ENCODE peak calls at places on chromosome 1, in seven cellular contexts. One of them, this sample, is unnamed.

GRCh38 chr1:227215863-227216510 is 102.3 kb downstream of the CDC42BPA start:
- DNase-seq in mesothelial cell of epicardium: no peak
- DNase-seq in GM10248: no peak
- DNase-seq in HFFc6: no peak
- DNase-seq in dorsolateral prefrontal cortex: no peak
- DNase-seq in fibroblast of lung: peak; percentile 59
- DNase-seq in BE2C: no peak
- DNase-seq in this sample: no peak

GRCh38 chr1:119732465-119733168 is 20.9 kb downstream of the PHGDH start:
- DNase-seq in fibroblast of lung: peak; percentile 15
- DNase-seq in GM10248: no peak
- DNase-seq in mesothelial cell of epicardium: no peak
- DNase-seq in dorsolateral prefrontal cortex: peak; percentile 58
- DNase-seq in BE2C: no peak
- DNase-seq in HFFc6: no peak
- DNase-seq in this sample: no peak

GRCh38 chr1:114472408-114472807 is 38.6 kb downstream of the TRIM33 start:
- DNase-seq in HFFc6: no peak
- DNase-seq in BE2C: no peak
- DNase-seq in fibroblast of lung: no peak
- DNase-seq in GM10248: no peak
- DNase-seq in mesothelial cell of epicardium: no peak
- DNase-seq in dorsolateral prefrontal cortex: no peak
- DNase-seq in this sample: no peak

GRCh38 chr1:233689017-233689747 is 75.3 kb downstream of the KCNK1 start:
- DNase-seq in mesothelial cell of epicardium: no peak
- DNase-seq in fibroblast of lung: no peak
- DNase-seq in GM10248: no peak
- DNase-seq in BE2C: no peak
- DNase-seq in HFFc6: no peak
- DNase-seq in dorsolateral prefrontal cortex: no peak
- DNase-seq in this sample: no peak

GRCh38 chr1:205375816-205376545 is 19.3 kb upstream of the KLHDC8A start:
- DNase-seq in BE2C: peak; percentile 52
- DNase-seq in mesothelial cell of epicardium: no peak
- DNase-seq in GM10248: no peak
- DNase-seq in fibroblast of lung: peak; percentile 66
- DNase-seq in HFFc6: peak; percentile 62
- DNase-seq in dorsolateral prefrontal cortex: no peak
- DNase-seq in this sample: no peak

GRCh38 chr1:174913225-174913903 is 86.4 kb upstream of the CACYBP start:
- DNase-seq in HFFc6: no peak
- DNase-seq in fibroblast of lung: no peak
- DNase-seq in dorsolateral prefrontal cortex: no peak
- DNase-seq in mesothelial cell of epicardium: no peak
- DNase-seq in GM10248: no peak
- DNase-seq in BE2C: no peak
- DNase-seq in this sample: no peak

GRCh38 chr1:154943649-154944421 is 7.3 kb upstream of the PMVK start:
- DNase-seq in GM10248: peak; percentile 66
- DNase-seq in HFFc6: no peak
- DNase-seq in fibroblast of lung: no peak
- DNase-seq in dorsolateral prefrontal cortex: no peak
- DNase-seq in BE2C: peak; percentile 66
- DNase-seq in mesothelial cell of epicardium: no peak
- DNase-seq in this sample: no peak

GRCh38 chr1:68141079-68141800 is 90.8 kb upstream of the DIRAS3 start:
- DNase-seq in fibroblast of lung: peak; percentile 88
- DNase-seq in mesothelial cell of epicardium: no peak
- DNase-seq in dorsolateral prefrontal cortex: no peak
- DNase-seq in HFFc6: no peak
- DNase-seq in GM10248: no peak
- DNase-seq in BE2C: no peak
- DNase-seq in this sample: no peak

GRCh38 chr1:244437108-244437507 is 14.6 kb downstream of the ADSS2 start:
- DNase-seq in fibroblast of lung: peak; percentile 60
- DNase-seq in mesothelial cell of epicardium: no peak
- DNase-seq in HFFc6: no peak
- DNase-seq in BE2C: no peak
- DNase-seq in dorsolateral prefrontal cortex: no peak
- DNase-seq in GM10248: no peak
- DNase-seq in this sample: no peak

GRCh38 chr1:69191280-69191679 is 376.4 kb upstream of the LRRC7 start:
- DNase-seq in BE2C: no peak
- DNase-seq in mesothelial cell of epicardium: no peak
- DNase-seq in fibroblast of lung: peak; percentile 39
- DNase-seq in GM10248: no peak
- DNase-seq in dorsolateral prefrontal cortex: no peak
- DNase-seq in HFFc6: no peak
- DNase-seq in this sample: no peak

GRCh38 chr1:14413809-14414208 is 184.7 kb upstream of the KAZN start:
- DNase-seq in dorsolateral prefrontal cortex: no peak
- DNase-seq in BE2C: no peak
- DNase-seq in mesothelial cell of epicardium: no peak
- DNase-seq in HFFc6: no peak
- DNase-seq in GM10248: no peak
- DNase-seq in fibroblast of lung: peak; percentile 81
- DNase-seq in this sample: no peak

GRCh38 chr1:71276466-71276865 is 195.6 kb upstream of the ZRANB2 start:
- DNase-seq in GM10248: no peak
- DNase-seq in mesothelial cell of epicardium: no peak
- DNase-seq in BE2C: no peak
- DNase-seq in dorsolateral prefrontal cortex: no peak
- DNase-seq in HFFc6: no peak
- DNase-seq in fibroblast of lung: no peak
- DNase-seq in this sample: no peak

GRCh38 chr1:55334140-55334539 is 119.0 kb upstream of the USP24 start:
- DNase-seq in dorsolateral prefrontal cortex: no peak
- DNase-seq in HFFc6: no peak
- DNase-seq in BE2C: no peak
- DNase-seq in fibroblast of lung: peak; percentile 20
- DNase-seq in mesothelial cell of epicardium: no peak
- DNase-seq in GM10248: no peak
- DNase-seq in this sample: no peak

GRCh38 chr1:55339681-55340080 is 124.5 kb upstream of the USP24 start:
- DNase-seq in dorsolateral prefrontal cortex: no peak
- DNase-seq in fibroblast of lung: no peak
- DNase-seq in mesothelial cell of epicardium: no peak
- DNase-seq in GM10248: no peak
- DNase-seq in BE2C: no peak
- DNase-seq in HFFc6: no peak
- DNase-seq in this sample: no peak

GRCh38 chr1:55334797-55335196 is 119.6 kb upstream of the USP24 start:
- DNase-seq in BE2C: no peak
- DNase-seq in mesothelial cell of epicardium: no peak
- DNase-seq in HFFc6: no peak
- DNase-seq in dorsolateral prefrontal cortex: no peak
- DNase-seq in GM10248: no peak
- DNase-seq in fibroblast of lung: no peak
- DNase-seq in this sample: no peak

GRCh38 chr1:55338448-55338820 is 123.3 kb upstream of the USP24 start:
- DNase-seq in fibroblast of lung: no peak
- DNase-seq in dorsolateral prefrontal cortex: no peak
- DNase-seq in HFFc6: no peak
- DNase-seq in mesothelial cell of epicardium: no peak
- DNase-seq in GM10248: no peak
- DNase-seq in BE2C: no peak
- DNase-seq in this sample: no peak

GRCh38 chr1:55337801-55338447 is 122.8 kb upstream of the USP24 start:
- DNase-seq in BE2C: peak; percentile 14
- DNase-seq in HFFc6: peak; percentile 73
- DNase-seq in mesothelial cell of epicardium: no peak
- DNase-seq in dorsolateral prefrontal cortex: no peak
- DNase-seq in fibroblast of lung: peak; percentile 58
- DNase-seq in GM10248: peak; percentile 63
- DNase-seq in this sample: no peak
- TF ChIP-seq CTCF in BE2C: peak; percentile 46
- TF ChIP-seq CTCF in HFFc6: peak; percentile 83
- TF ChIP-seq CTCF in mesothelial cell of epicardium: no peak
- TF ChIP-seq CTCF in dorsolateral prefrontal cortex: peak; percentile 21
- TF ChIP-seq CTCF in fibroblast of lung: peak; percentile 67
- TF ChIP-seq CTCF in GM10248: peak; percentile 27
- TF ChIP-seq CTCF in this sample: peak; percentile 51

DNA sequence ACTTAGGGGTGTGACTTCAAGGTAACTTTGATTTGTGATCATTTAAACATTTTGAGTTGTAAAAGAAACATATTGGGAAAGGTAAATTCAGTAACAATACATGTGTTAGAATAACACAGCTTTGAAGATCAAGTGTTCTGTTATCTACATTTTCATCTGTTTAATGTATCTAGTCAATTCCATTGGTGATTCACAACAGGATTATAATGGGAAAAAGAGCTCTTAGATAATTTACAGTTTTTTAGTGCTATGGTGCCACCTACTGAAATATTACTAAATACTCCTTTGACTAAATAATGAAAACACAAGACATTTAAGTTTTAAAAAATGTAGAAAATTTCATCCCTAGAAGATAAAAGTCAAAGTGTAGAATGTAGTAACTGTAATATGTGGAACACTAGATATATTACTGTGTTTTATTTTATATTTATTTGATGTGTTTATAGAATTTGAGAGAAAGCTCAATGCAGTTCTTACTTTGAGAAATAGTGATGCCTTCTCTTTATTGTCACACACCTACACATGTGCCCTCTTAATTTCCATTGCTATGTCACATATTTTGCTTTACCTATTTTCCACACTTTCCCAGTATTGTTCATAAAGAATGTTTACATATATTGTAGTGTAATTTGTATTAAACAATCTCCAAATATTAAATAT is 47.4 kb downstream of the PTPRC start:
- DNase-seq in HFFc6: peak; percentile 65
- DNase-seq in mesothelial cell of epicardium: no peak
- DNase-seq in fibroblast of lung: peak; percentile 52
- DNase-seq in GM10248: no peak
- DNase-seq in BE2C: no peak
- DNase-seq in dorsolateral prefrontal cortex: no peak
- DNase-seq in this sample: no peak
- TF ChIP-seq CTCF in HFFc6: peak; percentile 81
- TF ChIP-seq CTCF in mesothelial cell of epicardium: peak; percentile 27
- TF ChIP-seq CTCF in fibroblast of lung: peak; percentile 12
- TF ChIP-seq CTCF in GM10248: peak; percentile 47
- TF ChIP-seq CTCF in BE2C: no peak
- TF ChIP-seq CTCF in dorsolateral prefrontal cortex: peak; percentile 23
- TF ChIP-seq CTCF in this sample: peak; percentile 65

DNA sequence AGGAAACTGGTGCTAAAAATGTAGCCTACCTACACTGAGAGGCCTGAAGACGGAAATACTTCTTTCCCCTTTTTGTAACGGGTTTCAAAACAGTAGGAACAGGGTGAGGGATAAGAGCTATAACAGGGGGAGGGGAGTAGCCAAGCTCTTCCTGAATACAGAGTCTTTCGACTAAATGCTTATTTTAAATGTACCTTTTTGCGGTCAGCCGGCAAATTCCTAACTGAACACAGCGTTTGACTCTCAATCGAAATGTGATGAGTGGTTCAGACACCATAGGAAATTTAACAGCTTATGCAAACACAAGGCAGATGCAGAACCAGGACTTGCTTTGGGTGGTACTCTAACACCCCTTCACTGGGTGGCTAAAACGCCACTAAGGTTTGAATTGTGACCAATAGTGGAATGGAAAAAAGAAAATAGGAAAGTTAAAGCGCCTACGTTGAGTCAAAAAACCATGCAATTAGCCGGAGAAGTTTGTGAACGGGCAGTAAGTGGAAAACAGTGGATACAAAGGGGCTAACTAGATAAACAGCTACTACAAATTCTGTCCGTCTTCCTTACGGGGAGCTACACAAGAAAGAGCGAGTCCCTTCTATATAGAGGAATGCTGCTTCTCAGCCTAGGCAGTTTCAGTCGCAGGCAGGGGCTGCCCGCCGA is 1.7 kb downstream of the EGLN1 start:
- DNase-seq in HFFc6: no peak
- DNase-seq in BE2C: no peak
- DNase-seq in mesothelial cell of epicardium: no peak
- DNase-seq in GM10248: no peak
- DNase-seq in dorsolateral prefrontal cortex: no peak
- DNase-seq in fibroblast of lung: peak; percentile 49
- DNase-seq in this sample: no peak
- TF ChIP-seq CTCF in HFFc6: no peak
- TF ChIP-seq CTCF in BE2C: no peak
- TF ChIP-seq CTCF in mesothelial cell of epicardium: no peak
- TF ChIP-seq CTCF in GM10248: no peak
- TF ChIP-seq CTCF in dorsolateral prefrontal cortex: no peak
- TF ChIP-seq CTCF in fibroblast of lung: no peak
- TF ChIP-seq CTCF in this sample: no peak

DNA sequence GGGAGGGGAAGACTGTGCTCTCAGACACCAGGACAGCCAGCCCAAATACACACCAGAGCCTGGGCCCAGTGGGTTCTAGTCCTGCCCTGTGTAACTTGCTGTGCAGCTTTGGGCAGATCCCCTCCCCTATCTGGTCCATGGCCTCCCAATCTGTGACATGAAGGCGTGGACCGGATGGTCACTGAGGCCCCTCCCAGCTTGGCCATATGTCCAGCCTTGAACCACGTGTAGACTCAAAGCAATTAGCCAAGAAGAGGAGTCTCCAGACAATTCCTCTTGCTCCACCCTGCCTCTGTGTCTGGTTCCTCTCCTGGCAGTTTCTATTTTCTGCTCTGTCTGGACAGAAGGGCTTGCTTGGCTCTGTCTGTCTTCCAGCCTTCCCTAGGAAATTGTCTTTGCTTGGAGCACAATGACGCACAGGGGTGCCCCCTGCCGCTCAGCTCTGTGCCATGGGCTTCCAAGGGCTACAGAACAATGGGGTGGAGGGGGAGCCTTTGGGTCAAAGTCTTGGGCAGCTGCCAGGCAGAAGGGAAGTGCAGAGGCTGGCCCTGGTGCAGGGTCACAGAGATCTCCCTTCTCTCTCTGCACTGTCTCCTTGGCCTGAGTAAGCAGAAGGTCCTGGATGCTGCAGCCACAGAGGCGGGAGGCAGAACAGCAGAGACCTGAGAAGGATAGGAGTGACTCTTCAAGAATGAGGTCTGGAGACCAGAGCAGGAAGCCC is 66.1 kb downstream of the TENT5C start:
- DNase-seq in BE2C: peak; percentile 27
- DNase-seq in dorsolateral prefrontal cortex: peak; percentile 43
- DNase-seq in mesothelial cell of epicardium: no peak
- DNase-seq in GM10248: no peak
- DNase-seq in fibroblast of lung: no peak
- DNase-seq in HFFc6: no peak
- DNase-seq in this sample: no peak
- TF ChIP-seq CTCF in BE2C: peak; percentile 24
- TF ChIP-seq CTCF in dorsolateral prefrontal cortex: peak; percentile 28
- TF ChIP-seq CTCF in mesothelial cell of epicardium: no peak
- TF ChIP-seq CTCF in GM10248: no peak
- TF ChIP-seq CTCF in fibroblast of lung: peak; percentile 30
- TF ChIP-seq CTCF in HFFc6: peak; percentile 35
- TF ChIP-seq CTCF in this sample: no peak

GRCh38 chr1:11026903-11027302 is 14.4 kb downstream of the TARDBP start:
- DNase-seq in dorsolateral prefrontal cortex: no peak
- DNase-seq in fibroblast of lung: no peak
- DNase-seq in BE2C: no peak
- DNase-seq in GM10248: no peak
- DNase-seq in HFFc6: no peak
- DNase-seq in mesothelial cell of epicardium: no peak
- DNase-seq in this sample: no peak
- TF ChIP-seq CTCF in dorsolateral prefrontal cortex: no peak
- TF ChIP-seq CTCF in fibroblast of lung: no peak
- TF ChIP-seq CTCF in BE2C: no peak
- TF ChIP-seq CTCF in GM10248: no peak
- TF ChIP-seq CTCF in HFFc6: no peak
- TF ChIP-seq CTCF in mesothelial cell of epicardium: no peak
- TF ChIP-seq CTCF in this sample: no peak

This sample was measured in natural killer cell.